ENCODE peak calls at places on chromosomes 7 and 10, in eight cellular contexts. O is fibroblast of mammary gland, D is hepatocyte, V is brain microvascular endothelial cell, K is MM.1S, Y is cardiac fibroblast, W is PC-3, I is fibroblast of lung. F is an unnamed sample.

GRCh38 chr7:139853576-139854511 is 24.8 kb downstream of the TBXAS1 start:
- DNase-seq in I (peak), W (peak), K (no peak), D (no peak), Y (peak), O (peak), V (peak), F (no peak)

GRCh38 chr10:93815304-93816091 is 57.8 kb downstream of the LGI1 start:
- DNase-seq in O (no peak), I (no peak), K (no peak), V (peak), Y (no peak), D (peak), W (peak), F (no peak)

GRCh38 chr7:111486472-111487142 is 75.7 kb downstream of the IMMP2L start:
- DNase-seq in D (peak), Y (peak), V (peak), K (peak), I (peak), W (peak), O (peak), F (no peak)

GRCh38 chr10:31101123-31101522 is 69.5 kb upstream of the ZNF438 start:
- DNase-seq in V (peak), I (peak), O (peak), D (peak), K (no peak), Y (peak), W (peak), F (no peak)

GRCh38 chr7:46854958-46855473 is 726.9 kb downstream of the TNS3 start:
- DNase-seq in I (peak), D (no peak), V (peak), W (no peak), Y (peak), K (no peak), O (peak), F (no peak)

GRCh38 chr7:157806711-157807110 is 469.9 kb downstream of the DNAJB6 start:
- DNase-seq in Y (no peak), V (no peak), O (no peak), W (no peak), K (no peak), I (no peak), D (no peak), F (no peak)

GRCh38 chr7:25385731-25386136 is 157.4 kb upstream of the NPVF start:
- DNase-seq in V (no peak), W (no peak), K (no peak), O (no peak), Y (no peak), D (no peak), I (no peak), F (no peak)

GRCh38 chr10:9634466-9634865 is 1383.2 kb upstream of the CELF2 start:
- DNase-seq in I (peak), V (peak), O (peak), Y (peak), D (no peak), W (no peak), K (no peak), F (no peak)

GRCh38 chr10:122303271-122304053 is 32.4 kb downstream of the BTBD16 start:
- DNase-seq in D (no peak), W (no peak), K (no peak), V (no peak), Y (no peak), I (no peak), O (no peak), F (peak)

GRCh38 chr10:91891285-91892001 is 17.8 kb downstream of the FGFBP3 start:
- DNase-seq in W (peak), O (peak), V (peak), D (no peak), Y (peak), K (no peak), I (peak), F (no peak)

GRCh38 chr10:102635377-102635776 is 8.9 kb upstream of the TRIM8 start:
- DNase-seq in W (no peak), Y (no peak), V (no peak), I (no peak), O (no peak), D (no peak), K (no peak), F (no peak)

GRCh38 chr10:34723746-34724145 is 91.3 kb downstream of the PARD3 start:
- DNase-seq in V (peak), O (peak), D (peak), Y (peak), I (peak), K (peak), W (peak), F (no peak)

GRCh38 chr10:36181421-36181820 is 539.3 kb upstream of the FZD8 start:
- DNase-seq in K (no peak), O (peak), W (peak), Y (peak), I (peak), D (no peak), V (no peak), F (no peak)

GRCh38 chr10:17914169-17915045 is 37.3 kb upstream of the SLC39A12 start:
- DNase-seq in Y (no peak), O (no peak), I (no peak), W (no peak), K (no peak), D (no peak), V (no peak), F (no peak)

GRCh38 chr10:17913604-17914003 is 38.1 kb upstream of the SLC39A12 start:
- DNase-seq in W (no peak), V (no peak), O (no peak), D (no peak), Y (no peak), I (no peak), K (no peak), F (no peak)

GRCh38 chr10:17906002-17906401 is 45.7 kb upstream of the SLC39A12 start:
- DNase-seq in O (no peak), W (no peak), D (no peak), K (no peak), Y (no peak), V (no peak), I (no peak), F (no peak)

GRCh38 chr10:17912764-17913163 is 39.0 kb upstream of the SLC39A12 start:
- DNase-seq in O (no peak), I (no peak), Y (peak), K (no peak), W (no peak), V (no peak), D (no peak), F (no peak)

GRCh38 chr10:17910144-17910789 is 41.5 kb upstream of the SLC39A12 start:
- DNase-seq in K (peak), D (peak), I (peak), Y (peak), O (peak), W (peak), V (peak), F (no peak)
- TF ChIP-seq CTCF in K (peak), D (peak), I (peak), Y (peak), O (peak), W (peak), V (peak), F (peak)

GRCh38 chr7:28855538-28856217 is 102.5 kb downstream of the TRIL start:
- DNase-seq in Y (peak), I (peak), V (peak), W (peak), O (peak), D (peak), K (no peak), F (no peak)
- TF ChIP-seq CTCF in Y (no peak), I (no peak), V (no peak), W (no peak), O (no peak), D (no peak), K (no peak), F (no peak)

GRCh38 chr10:71211759-71212248 is 566 bp upstream of the UNC5B start:
- DNase-seq in I (no peak), D (no peak), K (no peak), Y (no peak), O (no peak), W (no peak), V (no peak), F (no peak)

GRCh38 chr10:71211053-71211452 is 1.3 kb upstream of the UNC5B start:
- DNase-seq in K (no peak), W (no peak), V (no peak), D (no peak), Y (no peak), I (no peak), O (no peak), F (no peak)

GRCh38 chr10:71213761-71214440 is 1.5 kb downstream of the UNC5B start:
- DNase-seq in W (no peak), D (peak), I (peak), O (peak), K (no peak), V (peak), Y (peak), F (peak)

GRCh38 chr10:71213127-71213616 is 802 bp downstream of the UNC5B start:
- DNase-seq in Y (peak), W (peak), V (peak), K (peak), O (peak), I (peak), D (peak), F (no peak)

GRCh38 chr10:71212249-71213126 is at the start of gene UNC5B:
- DNase-seq in Y (peak), O (peak), W (peak), I (peak), D (peak), V (peak), K (peak), F (peak)
- TF ChIP-seq CTCF in Y (peak), O (no peak), W (no peak), I (peak), D (peak), V (peak), K (no peak), F (peak)

DNA sequence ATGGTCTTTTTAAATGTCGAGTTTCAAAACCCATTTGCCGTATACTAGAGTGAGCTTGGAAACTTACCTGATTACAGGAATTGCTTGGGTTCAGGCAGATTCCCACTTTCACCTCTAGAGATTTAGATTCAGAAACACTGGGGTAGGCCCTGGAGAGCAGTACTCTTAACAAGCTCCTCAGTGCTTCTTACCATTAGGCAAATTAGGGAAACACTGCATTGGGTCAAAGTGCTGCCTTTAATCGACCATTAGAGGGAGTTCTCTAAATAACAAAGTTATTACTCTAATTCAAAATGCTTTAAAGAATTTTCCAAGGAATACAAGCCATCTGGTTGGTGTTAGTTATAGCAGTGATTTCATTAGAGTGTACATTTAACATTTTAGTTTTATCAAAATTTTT is 324.6 kb downstream of the GFRA1 start:
- DNase-seq in D (no peak), O (peak), I (peak), V (no peak), K (peak), W (peak), Y (peak), F (no peak)
- TF ChIP-seq CTCF in D (peak), O (peak), I (peak), V (peak), K (peak), W (peak), Y (peak), F (peak)

DNA sequence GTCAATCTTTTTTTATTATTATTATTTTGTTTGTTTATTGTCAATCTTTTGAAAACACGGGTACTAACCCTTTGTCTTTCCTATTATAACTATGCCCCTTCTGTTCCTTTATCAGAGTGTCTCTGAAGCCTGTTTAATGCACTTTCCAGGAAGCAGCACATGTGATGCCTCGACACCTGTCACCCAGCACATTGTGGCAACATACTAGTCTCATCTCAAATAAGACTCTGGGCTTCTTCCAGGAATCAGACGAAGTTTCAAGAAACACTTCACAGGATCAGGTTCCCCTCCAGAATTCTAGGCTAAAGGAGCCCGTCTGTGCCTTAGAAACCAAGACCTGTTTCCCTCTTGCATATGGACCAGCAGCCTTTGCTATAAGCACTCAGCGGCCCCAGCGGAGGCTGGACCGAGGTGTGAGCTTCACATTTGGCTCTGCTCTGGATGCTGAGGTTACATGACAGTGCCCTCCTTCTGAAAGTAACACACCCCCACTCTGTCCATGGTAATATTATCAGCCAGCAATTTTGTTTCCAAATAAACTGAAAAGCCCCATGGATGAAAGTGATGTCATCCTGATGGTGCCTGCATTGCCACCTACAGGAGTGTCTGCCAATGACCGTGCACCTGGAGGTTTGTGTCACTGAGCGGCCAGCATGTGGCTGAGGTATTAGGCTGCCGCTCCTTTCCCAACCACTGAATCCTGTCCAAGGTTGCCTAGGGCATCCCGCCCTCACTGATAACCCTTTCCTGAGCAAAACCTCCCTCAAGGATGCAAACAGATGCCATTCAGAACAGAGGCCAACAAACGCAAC is 38.1 kb downstream of the MKI67 start:
- DNase-seq in Y (no peak), K (peak), W (peak), V (no peak), O (no peak), D (no peak), I (no peak), F (peak)
- TF ChIP-seq CTCF in Y (no peak), K (peak), W (peak), V (peak), O (no peak), D (peak), I (no peak), F (peak)

GRCh38 chr10:96672491-96673175 is 47.7 kb downstream of the PIK3AP1 start:
- DNase-seq in I (no peak), D (no peak), V (no peak), W (no peak), K (no peak), O (no peak), Y (no peak), F (no peak)

GRCh38 chr10:96670786-96671185 is 49.5 kb downstream of the PIK3AP1 start:
- DNase-seq in O (no peak), V (no peak), Y (no peak), K (no peak), W (peak), D (no peak), I (peak), F (no peak)

GRCh38 chr10:96675846-96676245 is 44.5 kb downstream of the PIK3AP1 start:
- DNase-seq in K (no peak), V (no peak), I (no peak), W (no peak), D (no peak), O (no peak), Y (no peak), F (no peak)

GRCh38 chr10:96671207-96671890 is 49.0 kb downstream of the PIK3AP1 start:
- DNase-seq in I (no peak), O (no peak), W (no peak), V (no peak), D (no peak), K (no peak), Y (no peak), F (no peak)

DNA sequence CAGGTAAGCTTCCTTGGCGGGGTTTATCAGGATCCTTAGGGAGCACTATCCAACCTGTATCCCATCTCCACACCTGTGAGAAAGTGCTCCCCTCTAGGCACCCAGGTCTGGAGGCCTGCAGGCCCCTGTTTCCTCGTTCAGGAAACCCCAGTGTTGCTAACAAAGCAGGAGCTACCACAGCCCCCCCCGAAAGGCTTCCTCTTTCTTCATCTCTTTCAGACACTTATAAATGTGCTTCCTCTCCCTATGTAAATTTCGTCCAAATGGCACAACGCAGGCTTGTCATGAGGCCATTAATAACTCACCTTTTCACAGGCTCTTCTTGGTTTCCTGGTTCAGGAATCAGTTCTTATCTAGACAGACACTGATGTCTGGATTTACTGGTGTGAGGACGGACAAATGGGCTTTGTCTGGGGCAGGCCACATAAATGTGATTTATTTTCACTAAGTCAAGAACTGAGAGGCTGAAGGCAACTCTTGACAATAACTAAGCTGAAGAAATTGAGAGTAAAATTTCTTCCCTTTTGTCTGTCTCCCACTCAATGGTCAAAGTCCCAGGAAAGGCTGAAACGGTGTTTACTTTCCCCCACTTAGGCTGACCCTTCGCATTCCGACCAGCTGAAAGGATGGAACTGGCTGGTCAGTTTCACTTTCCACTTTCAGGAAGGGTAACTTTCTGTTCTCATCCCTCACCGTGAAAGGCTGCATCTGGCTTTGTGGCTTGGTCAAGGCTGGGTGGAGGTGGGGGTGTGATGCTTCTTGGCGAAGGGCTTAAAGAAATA is 46.8 kb downstream of the PIK3AP1 start:
- DNase-seq in I (peak), Y (peak), D (peak), W (no peak), O (peak), K (peak), V (peak), F (no peak)
- TF ChIP-seq CTCF in I (no peak), Y (no peak), D (no peak), W (no peak), O (no peak), K (no peak), V (no peak), F (no peak)

DNA sequence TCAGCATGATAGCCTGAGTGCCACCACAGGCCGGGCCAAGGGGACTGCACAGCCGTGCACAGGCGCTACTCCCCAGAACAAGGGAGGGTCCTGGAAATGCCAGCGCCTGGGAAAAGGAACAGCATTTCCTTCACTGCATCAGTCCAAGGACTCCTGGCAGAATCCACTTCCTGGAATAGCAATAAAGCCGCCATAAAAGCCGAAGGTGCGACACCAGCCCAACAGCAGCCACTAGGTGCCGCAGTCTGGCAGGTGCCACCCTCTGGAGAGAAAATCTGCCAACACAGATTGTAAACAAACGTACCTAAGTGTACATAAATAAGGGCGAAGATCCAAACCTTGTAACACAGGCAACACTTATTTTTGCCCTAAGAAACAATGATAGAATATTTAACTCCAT is 22.3 kb downstream of the VOPP1 start:
- DNase-seq in O (no peak), K (peak), V (no peak), W (peak), Y (no peak), I (no peak), D (no peak), F (no peak)
- TF ChIP-seq CTCF in O (no peak), K (peak), V (no peak), W (peak), Y (no peak), I (no peak), D (no peak), F (no peak)